ENCODE peak calls at places on chromosomes 4 and X, in four cellular contexts. One of them, this sample, is unnamed.

GRCh38 chr4:128660361-128660964 is 149.0 kb upstream of the JADE1 start:
- DNase-seq in HepG2: no peak
- DNase-seq in K562: no peak
- DNase-seq in GM12878: no peak
- DNase-seq in this sample: no peak

GRCh38 chr4:167614866-167615265 is 380.6 kb upstream of the SPOCK3 start:
- DNase-seq in HepG2: no peak
- DNase-seq in K562: no peak
- DNase-seq in GM12878: no peak
- DNase-seq in this sample: no peak

GRCh38 chr4:77358315-77358928 is 201.4 kb downstream of the CCNG2 start:
- DNase-seq in HepG2: peak; percentile 19
- DNase-seq in K562: peak; percentile 59
- DNase-seq in GM12878: no peak
- DNase-seq in this sample: no peak

GRCh38 chr4:173091362-173091761 is 77.2 kb upstream of the GALNT7 start:
- DNase-seq in HepG2: no peak
- DNase-seq in K562: no peak
- DNase-seq in GM12878: no peak
- DNase-seq in this sample: no peak

GRCh38 chr4:6917445-6918241 is 8.0 kb downstream of the TBC1D14 start:
- DNase-seq in HepG2: peak; percentile 95
- DNase-seq in K562: peak; percentile 66
- DNase-seq in GM12878: no peak
- DNase-seq in this sample: no peak

GRCh38 chr4:124505211-124505610 is 207.3 kb downstream of the ANKRD50 start:
- DNase-seq in HepG2: no peak
- DNase-seq in K562: no peak
- DNase-seq in GM12878: no peak
- DNase-seq in this sample: no peak

GRCh38 chr4:169440446-169440845 is 169.7 kb upstream of the SH3RF1 start:
- DNase-seq in HepG2: no peak
- DNase-seq in K562: no peak
- DNase-seq in GM12878: no peak
- DNase-seq in this sample: no peak

GRCh38 chrX:146604196-146604595 is 205.4 kb upstream of the CXorf51B start:
- DNase-seq in HepG2: no peak
- DNase-seq in K562: no peak
- DNase-seq in GM12878: no peak
- DNase-seq in this sample: no peak

GRCh38 chrX:139924069-139924695 is 8.7 kb downstream of the ATP11C start:
- DNase-seq in HepG2: no peak
- DNase-seq in K562: no peak
- DNase-seq in GM12878: no peak
- DNase-seq in this sample: no peak

GRCh38 chrX:75303795-75304194 is 29.9 kb downstream of the UPRT start:
- DNase-seq in HepG2: no peak
- DNase-seq in K562: no peak
- DNase-seq in GM12878: no peak
- DNase-seq in this sample: no peak

GRCh38 chr4:152935661-152936445 is at the start of gene FHDC1:
- DNase-seq in HepG2: no peak
- DNase-seq in K562: peak; percentile 88
- DNase-seq in GM12878: no peak
- DNase-seq in this sample: no peak

GRCh38 chrX:41275661-41276609 is 58.0 kb upstream of the DDX3X start:
- DNase-seq in HepG2: peak; percentile 21
- DNase-seq in K562: peak; percentile 52
- DNase-seq in GM12878: no peak
- DNase-seq in this sample: peak; percentile 62

GRCh38 chr4:43391084-43391483 is 498.6 kb downstream of the GRXCR1 start:
- DNase-seq in HepG2: no peak
- DNase-seq in K562: no peak
- DNase-seq in GM12878: no peak
- DNase-seq in this sample: no peak

GRCh38 chrX:72554448-72555140 is 18.0 kb downstream of the HDAC8 start:
- DNase-seq in HepG2: no peak
- DNase-seq in K562: peak; percentile 10
- DNase-seq in GM12878: no peak
- DNase-seq in this sample: peak; percentile 59

GRCh38 chr4:22094217-22094616 is 145.6 kb upstream of the KCNIP4 start:
- DNase-seq in HepG2: no peak
- DNase-seq in K562: no peak
- DNase-seq in GM12878: no peak
- DNase-seq in this sample: no peak
- TF ChIP-seq CBX5 in HepG2: no peak
- TF ChIP-seq CBX5 in K562: no peak
- TF ChIP-seq CBX5 in GM12878: no peak
- TF ChIP-seq CBX5 in this sample: no peak

GRCh38 chr4:5361968-5362367 is 310.7 kb downstream of the STK32B start:
- DNase-seq in HepG2: no peak
- DNase-seq in K562: no peak
- DNase-seq in GM12878: no peak
- DNase-seq in this sample: no peak
- TF ChIP-seq CBX5 in HepG2: no peak
- TF ChIP-seq CBX5 in K562: no peak
- TF ChIP-seq CBX5 in GM12878: no peak
- TF ChIP-seq CBX5 in this sample: no peak

GRCh38 chrX:133689997-133690599 is 274.8 kb upstream of the GPC4 start:
- DNase-seq in HepG2: no peak
- DNase-seq in K562: no peak
- DNase-seq in GM12878: no peak
- DNase-seq in this sample: no peak

GRCh38 chrX:133681897-133682296 is 266.6 kb upstream of the GPC4 start:
- DNase-seq in HepG2: no peak
- DNase-seq in K562: no peak
- DNase-seq in GM12878: no peak
- DNase-seq in this sample: no peak

GRCh38 chrX:133681416-133681815 is 266.1 kb upstream of the GPC4 start:
- DNase-seq in HepG2: no peak
- DNase-seq in K562: no peak
- DNase-seq in GM12878: no peak
- DNase-seq in this sample: no peak

GRCh38 chrX:133685806-133686205 is 270.5 kb upstream of the GPC4 start:
- DNase-seq in HepG2: no peak
- DNase-seq in K562: no peak
- DNase-seq in GM12878: no peak
- DNase-seq in this sample: no peak
- TF ChIP-seq CBX5 in HepG2: no peak
- TF ChIP-seq CBX5 in K562: no peak
- TF ChIP-seq CBX5 in GM12878: no peak
- TF ChIP-seq CBX5 in this sample: no peak

DNA sequence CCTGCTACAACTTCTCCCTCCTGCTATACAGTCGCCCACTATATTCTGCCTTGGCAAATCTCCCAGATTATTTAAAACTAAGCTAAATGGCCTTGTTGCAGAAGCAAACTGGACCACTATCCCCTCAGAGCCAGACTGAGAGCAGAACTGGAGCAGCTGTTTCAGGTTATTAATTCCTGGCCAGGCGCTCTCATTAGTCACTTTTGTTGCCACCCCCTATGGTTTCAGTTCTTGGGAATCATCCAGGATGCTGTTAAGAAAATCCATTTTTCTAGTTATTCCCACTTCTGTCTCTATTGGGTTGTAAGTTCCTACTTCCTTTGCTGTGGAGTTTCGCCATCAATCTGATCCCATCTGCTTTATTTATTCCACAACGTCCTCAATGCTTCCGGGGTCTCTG is 30.1 kb downstream of the ADGRA3 start:
- DNase-seq in HepG2: no peak
- DNase-seq in K562: no peak
- DNase-seq in GM12878: no peak
- DNase-seq in this sample: no peak
- TF ChIP-seq CBX5 in HepG2: no peak
- TF ChIP-seq CBX5 in K562: no peak
- TF ChIP-seq CBX5 in GM12878: no peak
- TF ChIP-seq CBX5 in this sample: no peak

DNA sequence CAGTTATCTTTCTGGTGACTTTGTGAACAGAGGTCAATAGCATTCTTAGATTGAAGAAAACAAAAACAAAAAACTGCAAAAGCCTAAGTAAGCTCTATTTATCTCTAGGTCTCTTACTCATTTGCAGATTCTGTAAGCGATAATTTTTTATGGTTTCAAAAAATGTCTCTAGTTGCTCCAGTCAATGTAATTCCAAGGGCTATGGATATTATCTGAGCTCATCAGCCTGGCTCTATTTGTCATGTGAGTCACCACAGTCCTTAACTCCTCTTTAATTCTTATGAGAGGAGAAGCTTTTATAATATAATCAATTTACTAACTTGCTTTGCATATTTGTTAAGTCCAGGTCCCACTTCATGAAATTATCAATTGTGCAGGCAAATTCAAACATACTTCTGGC is 79.1 kb downstream of the NPFFR2 start:
- DNase-seq in HepG2: no peak
- DNase-seq in K562: no peak
- DNase-seq in GM12878: no peak
- DNase-seq in this sample: no peak
- TF ChIP-seq CBX5 in HepG2: no peak
- TF ChIP-seq CBX5 in K562: no peak
- TF ChIP-seq CBX5 in GM12878: no peak
- TF ChIP-seq CBX5 in this sample: no peak

GRCh38 chr4:37389967-37390580 is 145.5 kb downstream of the NWD2 start:
- DNase-seq in HepG2: peak; percentile 48
- DNase-seq in K562: no peak
- DNase-seq in GM12878: no peak
- DNase-seq in this sample: no peak
- TF ChIP-seq CBX5 in HepG2: no peak
- TF ChIP-seq CBX5 in K562: no peak
- TF ChIP-seq CBX5 in GM12878: no peak
- TF ChIP-seq CBX5 in this sample: no peak

DNA sequence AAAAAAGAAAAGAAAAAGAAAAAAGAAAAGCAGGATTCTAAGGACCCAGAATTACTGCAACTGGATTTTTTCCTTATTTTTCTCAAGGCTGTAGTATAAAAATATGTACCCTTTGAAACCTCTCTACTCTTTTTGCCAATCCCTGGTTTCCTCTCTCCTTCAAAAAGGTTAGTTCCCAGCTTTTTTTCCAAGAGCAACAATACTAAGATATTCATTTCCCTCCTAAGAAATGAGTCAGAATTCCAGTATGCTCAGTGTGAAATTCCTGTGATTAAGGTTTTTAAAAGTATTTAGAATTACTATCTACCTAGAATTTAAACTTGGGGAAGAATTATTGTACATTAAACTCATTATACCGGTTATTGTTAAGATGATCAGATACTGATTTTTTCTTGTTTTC is 22.0 kb downstream of the SMIM14 start:
- DNase-seq in HepG2: no peak
- DNase-seq in K562: no peak
- DNase-seq in GM12878: no peak
- DNase-seq in this sample: no peak
- TF ChIP-seq CBX5 in HepG2: no peak
- TF ChIP-seq CBX5 in K562: no peak
- TF ChIP-seq CBX5 in GM12878: no peak
- TF ChIP-seq CBX5 in this sample: no peak

GRCh38 chr4:1601852-1602525 is 82.1 kb downstream of the FAM53A start:
- DNase-seq in HepG2: no peak
- DNase-seq in K562: no peak
- DNase-seq in GM12878: no peak
- DNase-seq in this sample: no peak

GRCh38 chr4:1603413-1604135 is 80.5 kb downstream of the FAM53A start:
- DNase-seq in HepG2: no peak
- DNase-seq in K562: no peak
- DNase-seq in GM12878: no peak
- DNase-seq in this sample: no peak

GRCh38 chr4:1604181-1604705 is 79.9 kb downstream of the FAM53A start:
- DNase-seq in HepG2: no peak
- DNase-seq in K562: peak; percentile 50
- DNase-seq in GM12878: no peak
- DNase-seq in this sample: no peak

GRCh38 chr4:1602621-1603412 is 81.3 kb downstream of the FAM53A start:
- DNase-seq in HepG2: no peak
- DNase-seq in K562: no peak
- DNase-seq in GM12878: no peak
- DNase-seq in this sample: no peak

DNA sequence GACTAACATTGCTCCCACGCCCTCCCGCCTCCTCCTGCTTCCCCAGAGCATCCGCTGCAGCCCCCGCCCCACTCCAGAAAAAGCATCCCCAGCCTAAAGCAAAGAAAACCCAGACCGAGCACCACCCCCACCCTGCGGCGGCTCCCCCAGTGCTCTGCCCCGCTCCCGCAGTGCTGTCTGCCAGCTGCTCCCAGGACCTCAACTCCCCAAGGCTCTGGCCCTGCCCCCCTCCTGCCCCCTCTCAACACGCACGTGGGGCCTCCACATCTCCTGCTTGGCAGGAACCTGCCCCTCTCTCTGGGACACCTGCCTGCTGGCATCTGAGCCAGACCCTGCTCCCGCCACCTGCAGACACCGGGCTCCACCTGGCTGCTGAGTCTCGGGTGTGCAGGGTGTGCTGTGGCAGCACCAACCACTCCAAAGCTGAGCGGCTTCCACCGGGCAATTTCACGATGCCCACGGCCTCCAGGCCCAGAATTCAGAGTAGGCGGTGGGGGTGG is 79.4 kb downstream of the FAM53A start:
- DNase-seq in HepG2: no peak
- DNase-seq in K562: no peak
- DNase-seq in GM12878: no peak
- DNase-seq in this sample: no peak
- TF ChIP-seq CBX5 in HepG2: no peak
- TF ChIP-seq CBX5 in K562: no peak
- TF ChIP-seq CBX5 in GM12878: no peak
- TF ChIP-seq CBX5 in this sample: no peak

This sample was measured in H1.